ENCODE peak calls at places on chromosomes 11 and 22, in five cellular contexts. O is Peyer's patch, A is cardiac muscle cell, C is heart left ventricle, Z is uterus. V is an unnamed sample.

GRCh38 chr22:38138961-38139360 is 28.5 kb upstream of the BAIAP2L2 start:
- DNase-seq in A (no peak), O (peak; percentile 29), C (no peak), Z (no peak), V (no peak)

GRCh38 chr22:30000566-30000965 is 79.7 kb upstream of the HORMAD2 start:
- DNase-seq in C (no peak), O (no peak), Z (no peak), A (no peak), V (no peak)

GRCh38 chr11:74450318-74450717 is 17.0 kb downstream of the KCNE3 start:
- DNase-seq in O (no peak), A (no peak), Z (peak; percentile 27), C (no peak), V (no peak)

GRCh38 chr11:16933756-16934603 is 80.2 kb downstream of the PLEKHA7 start:
- DNase-seq in C (peak; percentile 59), Z (no peak), A (peak; percentile 64), O (no peak), V (no peak)

GRCh38 chr22:26170795-26171194 is 1.5 kb downstream of the SEZ6L start:
- DNase-seq in A (no peak), Z (no peak), O (no peak), C (no peak), V (no peak)

GRCh38 chr11:21622995-21623394 is 569.9 kb upstream of the ANO5 start:
- DNase-seq in Z (no peak), C (no peak), A (no peak), O (no peak), V (no peak)

GRCh38 chr11:60915250-60915914 is 1.4 kb downstream of the TMEM109 start:
- DNase-seq in A (peak; percentile 56), C (peak; percentile 75), Z (no peak), O (peak; percentile 93), V (peak; percentile 92)

GRCh38 chr22:31818481-31819392 is 64.9 kb downstream of the DEPDC5 start:
- DNase-seq in O (no peak), A (peak; percentile 5), Z (no peak), C (no peak), V (no peak)

GRCh38 chr11:61599968-61600710 is 19.3 kb upstream of the SYT7 start:
- DNase-seq in O (no peak), C (no peak), Z (no peak), A (no peak), V (no peak)

GRCh38 chr11:34512810-34513673 is 552 bp downstream of the ELF5 start:
- DNase-seq in Z (no peak), O (peak; percentile 74), A (peak; percentile 70), C (peak; percentile 39), V (peak; percentile 58)

GRCh38 chr11:34501500-34501899 is 12.1 kb downstream of the ELF5 start:
- DNase-seq in A (peak; percentile 92), Z (peak; percentile 21), O (no peak), C (no peak), V (peak; percentile 96)

GRCh38 chr11:69576069-69576782 is 64.7 kb upstream of the CCND1 start:
- DNase-seq in C (no peak), O (no peak), A (no peak), Z (no peak), V (no peak)

GRCh38 chr22:17265649-17266248 is 46.5 kb upstream of the ADA2 start:
- DNase-seq in C (no peak), A (no peak), Z (no peak), O (peak; percentile 55), V (no peak)

GRCh38 chr22:24592846-24593809 is at the start of gene LRRC75B:
- DNase-seq in Z (peak; percentile 93), C (peak; percentile 94), A (peak; percentile 95), O (peak; percentile 93), V (peak; percentile 60)

GRCh38 chr22:36356708-36357694 is 30.8 kb downstream of the MYH9 start:
- DNase-seq in Z (no peak), A (no peak), O (no peak), C (peak; percentile 54), V (no peak)

GRCh38 chr11:45333023-45333422 is 46.9 kb upstream of the SYT13 start:
- DNase-seq in Z (no peak), A (peak; percentile 18), C (no peak), O (no peak), V (no peak)

GRCh38 chr11:34427171-34427805 is 11.4 kb upstream of the CAT start:
- DNase-seq in O (no peak), Z (peak; percentile 40), A (peak; percentile 85), C (no peak), V (peak; percentile 41)

GRCh38 chr11:16981651-16982194 is 32.5 kb downstream of the PLEKHA7 start:
- DNase-seq in A (peak; percentile 86), C (no peak), O (no peak), Z (no peak), V (peak; percentile 93)

GRCh38 chr11:6170226-6170625 is at the start of gene OR52B2:
- DNase-seq in O (no peak), C (no peak), Z (no peak), A (no peak), V (no peak)

GRCh38 chr11:6175440-6175839 is 5.3 kb upstream of the OR52B2 start:
- DNase-seq in O (no peak), Z (no peak), C (no peak), A (no peak), V (no peak)
- TF ChIP-seq CTCF in O (no peak), Z (no peak), C (no peak), A (no peak), V (no peak)

GRCh38 chr11:116929393-116930090 is 92.1 kb upstream of the APOA1 start:
- DNase-seq in C (no peak), O (no peak), A (peak; percentile 34), Z (no peak), V (no peak)
- H3K4me3 ChIP-seq in C (peak overlapping the region; percentile 30), O (no peak overlapping the region), A (no peak overlapping the region), Z (peak overlapping the region; percentile 5), V (no peak overlapping the region)

GRCh38 chr11:124970925-124971324 is 16.9 kb downstream of the CCDC15 start:
- DNase-seq in Z (no peak), O (no peak), C (no peak), A (peak; percentile 50), V (peak; percentile 1)
- TF ChIP-seq CTCF in Z (no peak), O (no peak), C (no peak), A (no peak), V (peak; percentile 48)

DNA sequence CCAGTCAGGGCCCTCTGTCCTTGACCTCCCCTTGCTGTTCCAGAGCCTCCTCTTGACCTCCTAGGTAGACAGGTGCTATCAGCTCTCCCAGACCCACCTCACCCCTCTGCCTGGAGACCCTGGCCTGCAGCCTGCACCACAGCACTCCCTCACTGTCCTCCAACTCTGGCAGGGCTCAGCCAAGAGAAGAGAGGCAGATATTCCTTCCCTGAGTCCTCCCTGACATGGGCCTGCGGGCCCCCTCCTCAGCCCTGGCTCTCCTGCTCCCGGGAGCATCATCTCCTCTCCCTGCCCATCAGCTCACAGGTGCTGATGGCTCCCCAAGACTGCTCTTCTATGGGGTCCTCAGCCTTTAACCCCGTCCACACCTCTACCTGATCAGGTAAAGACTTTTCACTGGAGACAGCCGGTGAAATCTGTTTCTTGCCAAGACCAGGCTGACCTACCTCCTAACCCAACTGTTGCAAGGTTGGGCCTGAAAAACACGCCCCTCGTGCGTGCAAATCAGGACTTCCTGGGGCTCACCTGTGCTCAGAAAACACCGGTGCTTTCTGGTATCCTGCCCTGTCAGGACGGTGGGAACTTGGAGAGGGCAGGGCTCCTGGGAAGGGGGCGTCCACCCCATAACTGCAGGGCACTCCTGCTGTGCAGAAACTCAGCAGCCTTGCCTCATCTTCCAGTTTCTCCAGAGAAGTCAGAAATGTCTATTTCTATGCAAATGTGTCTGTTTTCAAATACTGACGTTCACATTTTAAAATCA is 160.7 kb downstream of the SHANK2 start:
- DNase-seq in C (no peak), Z (no peak), A (no peak), O (no peak), V (no peak)
- H3K4me3 ChIP-seq in C (no peak overlapping the region), Z (no peak overlapping the region), A (no peak overlapping the region), O (no peak overlapping the region), V (no peak overlapping the region)

GRCh38 chr11:62787005-62787759 is at the start of gene TMEM179B:
- DNase-seq in A (peak; percentile 98), Z (peak; percentile 96), C (peak; percentile 98), O (peak; percentile 100), V (peak; percentile 98)
- TF ChIP-seq CTCF in A (peak; percentile 67), Z (peak; percentile 61), C (no peak), O (peak; percentile 26), V (peak; percentile 29)

GRCh38 chr11:68533945-68534344 is 73.4 kb downstream of the PPP6R3 start:
- DNase-seq in A (no peak), C (no peak), Z (no peak), O (no peak), V (no peak)
- H3K4me3 ChIP-seq in A (no peak overlapping the region), C (no peak overlapping the region), Z (no peak overlapping the region), O (no peak overlapping the region), V (no peak overlapping the region)

GRCh38 chr11:116840224-116840745 is 2.9 kb upstream of the APOA1 start:
- DNase-seq in Z (no peak), A (peak; percentile 58), C (no peak), O (no peak), V (no peak)
- TF ChIP-seq CTCF in Z (no peak), A (peak; percentile 53), C (no peak), O (no peak), V (no peak)